ENCODE peak calls at places on chromosomes 3 and 15, in four cellular contexts. One of them, this sample, is unnamed.

GRCh38 chr3:36892457-36893136 is 52.3 kb downstream of the TRANK1 start:
- DNase-seq in lower leg skin: no peak
- DNase-seq in iPS DF 19.7: no peak
- DNase-seq in NCI-H774: no peak
- DNase-seq in this sample: no peak

GRCh38 chr3:185210621-185211157 is 43.2 kb downstream of the EHHADH start:
- DNase-seq in NCI-H774: no peak
- DNase-seq in iPS DF 19.7: no peak
- DNase-seq in lower leg skin: no peak
- DNase-seq in this sample: no peak

GRCh38 chr15:66440501-66440900 is 53.8 kb downstream of the MAP2K1 start:
- DNase-seq in lower leg skin: no peak
- DNase-seq in NCI-H774: no peak
- DNase-seq in iPS DF 19.7: no peak
- DNase-seq in this sample: no peak

GRCh38 chr3:38840987-38841386 is 25.0 kb upstream of the SCN10A start:
- DNase-seq in NCI-H774: no peak
- DNase-seq in iPS DF 19.7: no peak
- DNase-seq in lower leg skin: no peak
- DNase-seq in this sample: no peak

GRCh38 chr3:191269289-191270085 is 59.7 kb upstream of the CCDC50 start:
- DNase-seq in lower leg skin: no peak
- DNase-seq in NCI-H774: no peak
- DNase-seq in iPS DF 19.7: no peak
- DNase-seq in this sample: no peak

GRCh38 chr15:89662893-89663673 is 7.8 kb upstream of the KIF7 start:
- DNase-seq in lower leg skin: peak; percentile 53
- DNase-seq in NCI-H774: no peak
- DNase-seq in iPS DF 19.7: no peak
- DNase-seq in this sample: no peak

GRCh38 chr3:106635271-106635670 is 742.0 kb upstream of the CCDC54 start:
- DNase-seq in NCI-H774: no peak
- DNase-seq in lower leg skin: no peak
- DNase-seq in iPS DF 19.7: no peak
- DNase-seq in this sample: no peak

GRCh38 chr3:50853936-50854335 is 179.2 kb downstream of the DOCK3 start:
- DNase-seq in NCI-H774: no peak
- DNase-seq in lower leg skin: no peak
- DNase-seq in iPS DF 19.7: no peak
- DNase-seq in this sample: no peak

GRCh38 chr3:169562988-169563774 is 100.3 kb downstream of the MECOM start:
- DNase-seq in NCI-H774: no peak
- DNase-seq in lower leg skin: no peak
- DNase-seq in iPS DF 19.7: no peak
- DNase-seq in this sample: no peak

GRCh38 chr3:8145661-8146060 is 356.0 kb upstream of the LMCD1 start:
- DNase-seq in lower leg skin: no peak
- DNase-seq in NCI-H774: no peak
- DNase-seq in iPS DF 19.7: no peak
- DNase-seq in this sample: no peak

GRCh38 chr3:162719684-162720341 is 1223.2 kb downstream of the OTOL1 start:
- DNase-seq in NCI-H774: no peak
- DNase-seq in iPS DF 19.7: no peak
- DNase-seq in lower leg skin: no peak
- DNase-seq in this sample: no peak

GRCh38 chr15:101675796-101676582 is 23.8 kb upstream of the TM2D3 start:
- DNase-seq in NCI-H774: no peak
- DNase-seq in iPS DF 19.7: no peak
- DNase-seq in lower leg skin: no peak
- DNase-seq in this sample: peak; percentile 25

GRCh38 chr3:194294888-194295214 is 56.3 kb downstream of the CPN2 start:
- DNase-seq in iPS DF 19.7: no peak
- DNase-seq in lower leg skin: no peak
- DNase-seq in NCI-H774: no peak
- DNase-seq in this sample: no peak

This sample was measured in Peyer's patch.